ENCODE peak calls at places on chromosomes 7 and 10, in six cellular contexts. One of them, this sample, is unnamed.
A peak's percentile ranks its signal among the peaks of the same experiment; 100 is the strongest.

GRCh38 chr7:80279760-80280159 is 145.1 kb downstream of the GNAI1 start:
- DNase-seq in ascending aorta: no peak
- DNase-seq in hippocampal formation: no peak
- DNase-seq in foreskin fibroblast: no peak
- DNase-seq in activated gamma-delta T cell treated with Interleukin-2 at 50 U/mL for 16 hours: no peak
- DNase-seq in nephron progenitor cell: no peak
- DNase-seq in this sample: no peak

GRCh38 chr7:46811529-46811928 is 770.4 kb downstream of the TNS3 start:
- DNase-seq in ascending aorta: no peak
- DNase-seq in hippocampal formation: no peak
- DNase-seq in foreskin fibroblast: peak; percentile 96
- DNase-seq in activated gamma-delta T cell treated with Interleukin-2 at 50 U/mL for 16 hours: no peak
- DNase-seq in nephron progenitor cell: no peak
- DNase-seq in this sample: no peak

GRCh38 chr7:10685040-10685439 is 288.6 kb upstream of the PHF14 start:
- DNase-seq in ascending aorta: no peak
- DNase-seq in hippocampal formation: no peak
- DNase-seq in foreskin fibroblast: no peak
- DNase-seq in activated gamma-delta T cell treated with Interleukin-2 at 50 U/mL for 16 hours: no peak
- DNase-seq in nephron progenitor cell: no peak
- DNase-seq in this sample: no peak

GRCh38 chr10:1232164-1232911 is 176.2 kb downstream of the WDR37 start:
- DNase-seq in ascending aorta: no peak
- DNase-seq in hippocampal formation: no peak
- DNase-seq in foreskin fibroblast: no peak
- DNase-seq in activated gamma-delta T cell treated with Interleukin-2 at 50 U/mL for 16 hours: no peak
- DNase-seq in nephron progenitor cell: no peak
- DNase-seq in this sample: no peak

GRCh38 chr7:46784746-46785145 is 797.2 kb downstream of the TNS3 start:
- DNase-seq in ascending aorta: no peak
- DNase-seq in hippocampal formation: no peak
- DNase-seq in foreskin fibroblast: peak; percentile 69
- DNase-seq in activated gamma-delta T cell treated with Interleukin-2 at 50 U/mL for 16 hours: no peak
- DNase-seq in nephron progenitor cell: no peak
- DNase-seq in this sample: no peak

GRCh38 chr7:155517452-155517851 is 28.9 kb downstream of the CNPY1 start:
- DNase-seq in ascending aorta: no peak
- DNase-seq in hippocampal formation: no peak
- DNase-seq in foreskin fibroblast: no peak
- DNase-seq in activated gamma-delta T cell treated with Interleukin-2 at 50 U/mL for 16 hours: no peak
- DNase-seq in nephron progenitor cell: no peak
- DNase-seq in this sample: no peak

GRCh38 chr7:72336887-72337821 is 75.0 kb downstream of the CALN1 start:
- DNase-seq in ascending aorta: no peak
- DNase-seq in hippocampal formation: no peak
- DNase-seq in foreskin fibroblast: no peak
- DNase-seq in activated gamma-delta T cell treated with Interleukin-2 at 50 U/mL for 16 hours: no peak
- DNase-seq in nephron progenitor cell: peak; percentile 54
- DNase-seq in this sample: peak; percentile 53

GRCh38 chr10:44979281-44980181 is 922 bp upstream of the DEPP1 start:
- DNase-seq in ascending aorta: no peak
- DNase-seq in hippocampal formation: no peak
- DNase-seq in foreskin fibroblast: no peak
- DNase-seq in activated gamma-delta T cell treated with Interleukin-2 at 50 U/mL for 16 hours: no peak
- DNase-seq in nephron progenitor cell: no peak
- DNase-seq in this sample: no peak

GRCh38 chr10:127882391-127882790 is 10.3 kb downstream of the CLRN3 start:
- DNase-seq in ascending aorta: no peak
- DNase-seq in hippocampal formation: no peak
- DNase-seq in foreskin fibroblast: no peak
- DNase-seq in activated gamma-delta T cell treated with Interleukin-2 at 50 U/mL for 16 hours: no peak
- DNase-seq in nephron progenitor cell: no peak
- DNase-seq in this sample: no peak

GRCh38 chr10:33010132-33011037 is 52.4 kb upstream of the ITGB1 start:
- DNase-seq in ascending aorta: no peak
- DNase-seq in hippocampal formation: no peak
- DNase-seq in foreskin fibroblast: peak; percentile 65
- DNase-seq in activated gamma-delta T cell treated with Interleukin-2 at 50 U/mL for 16 hours: no peak
- DNase-seq in nephron progenitor cell: no peak
- DNase-seq in this sample: peak; percentile 43

GRCh38 chr7:148856035-148856881 is 27.8 kb downstream of the EZH2 start:
- DNase-seq in ascending aorta: no peak
- DNase-seq in hippocampal formation: no peak
- DNase-seq in foreskin fibroblast: no peak
- DNase-seq in activated gamma-delta T cell treated with Interleukin-2 at 50 U/mL for 16 hours: peak; percentile 41
- DNase-seq in nephron progenitor cell: peak; percentile 26
- DNase-seq in this sample: no peak

GRCh38 chr7:34497153-34497777 is 160.8 kb upstream of the NPSR1 start:
- DNase-seq in ascending aorta: no peak
- DNase-seq in hippocampal formation: no peak
- DNase-seq in foreskin fibroblast: no peak
- DNase-seq in activated gamma-delta T cell treated with Interleukin-2 at 50 U/mL for 16 hours: no peak
- DNase-seq in nephron progenitor cell: peak; percentile 15
- DNase-seq in this sample: peak; percentile 47

GRCh38 chr7:47103498-47104205 is 478.3 kb downstream of the TNS3 start:
- DNase-seq in ascending aorta: no peak
- DNase-seq in hippocampal formation: no peak
- DNase-seq in foreskin fibroblast: no peak
- DNase-seq in activated gamma-delta T cell treated with Interleukin-2 at 50 U/mL for 16 hours: no peak
- DNase-seq in nephron progenitor cell: no peak
- DNase-seq in this sample: peak; percentile 49

GRCh38 chr7:139471740-139472353 is 11.6 kb downstream of the KLRG2 start:
- DNase-seq in ascending aorta: no peak
- DNase-seq in hippocampal formation: no peak
- DNase-seq in foreskin fibroblast: no peak
- DNase-seq in activated gamma-delta T cell treated with Interleukin-2 at 50 U/mL for 16 hours: no peak
- DNase-seq in nephron progenitor cell: no peak
- DNase-seq in this sample: no peak

GRCh38 chr10:12130237-12130872 is 878 bp downstream of the SEC61A2 start:
- DNase-seq in ascending aorta: peak; percentile 65
- DNase-seq in hippocampal formation: peak; percentile 8
- DNase-seq in foreskin fibroblast: peak; percentile 65
- DNase-seq in activated gamma-delta T cell treated with Interleukin-2 at 50 U/mL for 16 hours: peak; percentile 19
- DNase-seq in nephron progenitor cell: peak; percentile 32
- DNase-seq in this sample: peak; percentile 45

GRCh38 chr10:32065871-32066270 is 9.6 kb upstream of the KIF5B start:
- DNase-seq in ascending aorta: no peak
- DNase-seq in hippocampal formation: no peak
- DNase-seq in foreskin fibroblast: peak; percentile 71
- DNase-seq in activated gamma-delta T cell treated with Interleukin-2 at 50 U/mL for 16 hours: no peak
- DNase-seq in nephron progenitor cell: no peak
- DNase-seq in this sample: no peak

GRCh38 chr7:99122762-99123161 is 21.1 kb downstream of the SMURF1 start:
- DNase-seq in ascending aorta: no peak
- DNase-seq in hippocampal formation: no peak
- DNase-seq in foreskin fibroblast: no peak
- DNase-seq in activated gamma-delta T cell treated with Interleukin-2 at 50 U/mL for 16 hours: no peak
- DNase-seq in nephron progenitor cell: no peak
- DNase-seq in this sample: no peak

GRCh38 chr10:110225756-110226554 is 18.6 kb downstream of the MXI1 start:
- DNase-seq in ascending aorta: peak; percentile 95
- DNase-seq in hippocampal formation: peak; percentile 88
- DNase-seq in foreskin fibroblast: peak; percentile 95
- DNase-seq in activated gamma-delta T cell treated with Interleukin-2 at 50 U/mL for 16 hours: peak; percentile 84
- DNase-seq in nephron progenitor cell: peak; percentile 85
- DNase-seq in this sample: peak; percentile 93

GRCh38 chr7:18345641-18346234 is 149.8 kb upstream of the HDAC9 start:
- DNase-seq in ascending aorta: peak; percentile 67
- DNase-seq in hippocampal formation: peak; percentile 10
- DNase-seq in foreskin fibroblast: no peak
- DNase-seq in activated gamma-delta T cell treated with Interleukin-2 at 50 U/mL for 16 hours: peak; percentile 17
- DNase-seq in nephron progenitor cell: peak; percentile 53
- DNase-seq in this sample: peak; percentile 49

GRCh38 chr7:42194218-42194617 is 42.8 kb downstream of the GLI3 start:
- DNase-seq in ascending aorta: no peak
- DNase-seq in hippocampal formation: no peak
- DNase-seq in foreskin fibroblast: no peak
- DNase-seq in activated gamma-delta T cell treated with Interleukin-2 at 50 U/mL for 16 hours: no peak
- DNase-seq in nephron progenitor cell: no peak
- DNase-seq in this sample: no peak

GRCh38 chr7:92177362-92177761 is 1.6 kb downstream of the LRRD1 start:
- DNase-seq in ascending aorta: no peak
- DNase-seq in hippocampal formation: no peak
- DNase-seq in foreskin fibroblast: peak; percentile 64
- DNase-seq in activated gamma-delta T cell treated with Interleukin-2 at 50 U/mL for 16 hours: no peak
- DNase-seq in nephron progenitor cell: no peak
- DNase-seq in this sample: no peak

GRCh38 chr10:103481974-103482531 is 3.0 kb upstream of the CALHM3 start:
- DNase-seq in ascending aorta: no peak
- DNase-seq in hippocampal formation: no peak
- DNase-seq in foreskin fibroblast: peak; percentile 59
- DNase-seq in activated gamma-delta T cell treated with Interleukin-2 at 50 U/mL for 16 hours: peak; percentile 45
- DNase-seq in nephron progenitor cell: no peak
- DNase-seq in this sample: no peak

GRCh38 chr7:22002731-22003130 is 57.0 kb upstream of the CDCA7L start:
- DNase-seq in ascending aorta: no peak
- DNase-seq in hippocampal formation: no peak
- DNase-seq in foreskin fibroblast: no peak
- DNase-seq in activated gamma-delta T cell treated with Interleukin-2 at 50 U/mL for 16 hours: no peak
- DNase-seq in nephron progenitor cell: no peak
- DNase-seq in this sample: no peak

This sample was measured in H9.